ENCODE peak calls at places on chromosomes 11 and 22, in five cellular contexts. One of them, this sample, is unnamed.

GRCh38 chr11:88375927-88376470 is 38.5 kb upstream of the CTSC start:
- DNase-seq in transverse colon: no peak
- DNase-seq in WERI-Rb-1: no peak
- DNase-seq in psoas muscle: no peak
- DNase-seq in AG04450: no peak
- DNase-seq in this sample: no peak

GRCh38 chr11:130160460-130161090 is 993 bp downstream of the ST14 start:
- DNase-seq in psoas muscle: no peak
- DNase-seq in AG04450: no peak
- DNase-seq in WERI-Rb-1: no peak
- DNase-seq in transverse colon: no peak
- DNase-seq in this sample: no peak

GRCh38 chr22:46551996-46552395 is 14.6 kb upstream of the CELSR1 start:
- DNase-seq in psoas muscle: peak; percentile 14
- DNase-seq in WERI-Rb-1: no peak
- DNase-seq in transverse colon: no peak
- DNase-seq in AG04450: no peak
- DNase-seq in this sample: no peak

GRCh38 chr11:115657586-115657985 is 153.4 kb upstream of the CADM1 start:
- DNase-seq in transverse colon: no peak
- DNase-seq in AG04450: no peak
- DNase-seq in psoas muscle: no peak
- DNase-seq in WERI-Rb-1: no peak
- DNase-seq in this sample: no peak

GRCh38 chr11:47104337-47104950 is 72.2 kb downstream of the ARFGAP2 start:
- DNase-seq in psoas muscle: no peak
- DNase-seq in WERI-Rb-1: no peak
- DNase-seq in AG04450: no peak
- DNase-seq in transverse colon: no peak
- DNase-seq in this sample: no peak

GRCh38 chr11:43943357-43943930 is 1.0 kb downstream of the C11orf96 start:
- DNase-seq in AG04450: no peak
- DNase-seq in WERI-Rb-1: no peak
- DNase-seq in psoas muscle: no peak
- DNase-seq in transverse colon: no peak
- DNase-seq in this sample: no peak

GRCh38 chr11:67032830-67033555 is 10.1 kb downstream of the SYT12 start:
- DNase-seq in AG04450: peak; percentile 75
- DNase-seq in psoas muscle: no peak
- DNase-seq in transverse colon: no peak
- DNase-seq in WERI-Rb-1: no peak
- DNase-seq in this sample: no peak

GRCh38 chr22:30078320-30079311 is 1.6 kb upstream of the HORMAD2 start:
- DNase-seq in AG04450: no peak
- DNase-seq in transverse colon: no peak
- DNase-seq in WERI-Rb-1: no peak
- DNase-seq in psoas muscle: no peak
- DNase-seq in this sample: no peak

GRCh38 chr11:86463120-86463519 is 88.4 kb downstream of the CCDC81 start:
- DNase-seq in psoas muscle: no peak
- DNase-seq in WERI-Rb-1: no peak
- DNase-seq in AG04450: no peak
- DNase-seq in transverse colon: no peak
- DNase-seq in this sample: no peak

GRCh38 chr22:47375621-47376321 is 613.3 kb downstream of the TBC1D22A start:
- DNase-seq in AG04450: no peak
- DNase-seq in WERI-Rb-1: no peak
- DNase-seq in transverse colon: no peak
- DNase-seq in psoas muscle: no peak
- DNase-seq in this sample: no peak

GRCh38 chr22:43478621-43479285 is 66.9 kb downstream of the MPPED1 start:
- DNase-seq in psoas muscle: no peak
- DNase-seq in AG04450: no peak
- DNase-seq in WERI-Rb-1: no peak
- DNase-seq in transverse colon: no peak
- DNase-seq in this sample: no peak

GRCh38 chr11:107140988-107141387 is 122.7 kb upstream of the GUCY1A2 start:
- DNase-seq in WERI-Rb-1: no peak
- DNase-seq in psoas muscle: no peak
- DNase-seq in AG04450: no peak
- DNase-seq in transverse colon: no peak
- DNase-seq in this sample: no peak

GRCh38 chr11:58204042-58204441 is at the start of gene OR1S2:
- DNase-seq in transverse colon: no peak
- DNase-seq in AG04450: no peak
- DNase-seq in WERI-Rb-1: no peak
- DNase-seq in psoas muscle: no peak
- DNase-seq in this sample: no peak

GRCh38 chr11:26331911-26332571 is at the start of gene ANO3:
- DNase-seq in WERI-Rb-1: peak; percentile 86
- DNase-seq in AG04450: peak; percentile 50
- DNase-seq in transverse colon: peak; percentile 24
- DNase-seq in psoas muscle: peak; percentile 68
- DNase-seq in this sample: no peak

GRCh38 chr11:106022795-106023275 is 795 bp upstream of the MSANTD4 start:
- DNase-seq in psoas muscle: no peak
- DNase-seq in AG04450: no peak
- DNase-seq in WERI-Rb-1: no peak
- DNase-seq in transverse colon: no peak
- DNase-seq in this sample: no peak
- H3K9me3 ChIP-seq in psoas muscle: no peaks in the 10 kb centered on the region
- H3K9me3 ChIP-seq in AG04450: no peaks in the 10 kb centered on the region
- H3K9me3 ChIP-seq in WERI-Rb-1: no peaks in the 10 kb centered on the region
- H3K9me3 ChIP-seq in transverse colon: no peaks in the 10 kb centered on the region
- H3K9me3 ChIP-seq in this sample: no peaks in the 10 kb centered on the region

GRCh38 chr11:2908130-2908529 is 21.1 kb downstream of the PHLDA2 start:
- DNase-seq in psoas muscle: no peak
- DNase-seq in AG04450: no peak
- DNase-seq in transverse colon: no peak
- DNase-seq in WERI-Rb-1: no peak
- DNase-seq in this sample: no peak
- H3K9me3 ChIP-seq in psoas muscle: no peaks in the 10 kb centered on the region
- H3K9me3 ChIP-seq in AG04450: peaks cover 4% of the 10 kb centered on the region
- H3K9me3 ChIP-seq in transverse colon: no peaks in the 10 kb centered on the region
- H3K9me3 ChIP-seq in WERI-Rb-1: no peaks in the 10 kb centered on the region
- H3K9me3 ChIP-seq in this sample: no peaks in the 10 kb centered on the region

GRCh38 chr22:17629646-17630045 is 1.1 kb upstream of the ATP6V1E1 start:
- DNase-seq in transverse colon: no peak
- DNase-seq in psoas muscle: no peak
- DNase-seq in AG04450: no peak
- DNase-seq in WERI-Rb-1: no peak
- DNase-seq in this sample: no peak
- H3K9me3 ChIP-seq in transverse colon: no peaks in the 10 kb centered on the region
- H3K9me3 ChIP-seq in psoas muscle: no peaks in the 10 kb centered on the region
- H3K9me3 ChIP-seq in AG04450: peaks cover 3% of the 10 kb centered on the region
- H3K9me3 ChIP-seq in WERI-Rb-1: no peaks in the 10 kb centered on the region
- H3K9me3 ChIP-seq in this sample: no peaks in the 10 kb centered on the region

GRCh38 chr22:10741210-10741609 is 4786.8 kb upstream of the OR11H1 start:
- DNase-seq in psoas muscle: peak; percentile 59
- DNase-seq in transverse colon: no peak
- DNase-seq in AG04450: no peak
- DNase-seq in WERI-Rb-1: no peak
- DNase-seq in this sample: no peak
- H3K9me3 ChIP-seq in psoas muscle: no peaks in the 10 kb centered on the region
- H3K9me3 ChIP-seq in transverse colon: peaks cover 11% of the 10 kb centered on the region
- H3K9me3 ChIP-seq in AG04450: peaks cover 25% of the 10 kb centered on the region
- H3K9me3 ChIP-seq in WERI-Rb-1: no peaks in the 10 kb centered on the region
- H3K9me3 ChIP-seq in this sample: no peaks in the 10 kb centered on the region

DNA sequence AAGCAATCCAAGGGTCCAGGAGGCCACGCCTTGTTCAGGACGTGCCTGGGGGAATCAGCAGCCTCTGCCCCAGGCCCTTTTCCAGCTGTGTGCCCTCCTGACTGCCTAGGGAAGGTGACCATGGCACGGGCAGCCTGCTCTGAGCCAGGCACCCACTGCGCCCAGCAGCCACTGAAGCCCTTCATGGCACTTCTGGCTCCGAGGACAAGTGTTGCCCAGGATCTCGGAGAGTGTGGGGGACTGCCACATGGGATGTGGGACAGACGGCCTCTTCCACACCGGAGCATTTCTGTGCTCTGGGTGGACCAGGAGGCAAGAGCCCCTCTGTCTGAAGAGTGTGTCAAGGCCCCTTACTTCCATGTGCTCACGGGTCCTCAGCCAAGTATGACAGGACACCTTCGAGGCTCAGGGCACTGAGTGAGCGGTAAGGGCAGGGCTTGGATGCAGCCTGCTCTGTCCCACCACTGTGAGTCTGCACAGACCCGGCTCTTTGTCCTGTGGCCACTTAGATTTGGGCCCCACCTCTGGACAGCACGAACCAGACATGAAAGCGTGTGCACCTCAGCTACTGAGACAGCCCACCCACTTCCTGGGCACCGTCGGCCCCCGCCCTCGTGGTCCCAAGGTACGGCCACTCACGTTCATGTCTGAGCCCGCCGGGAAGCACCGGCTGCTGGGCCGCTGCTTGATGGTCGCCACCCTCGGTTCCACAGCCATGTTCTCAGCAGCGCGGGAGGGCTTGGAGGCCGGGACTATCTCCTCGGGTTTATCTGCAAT is 93.6 kb downstream of the CTTN start:
- DNase-seq in psoas muscle: peak; percentile 44
- DNase-seq in AG04450: no peak
- DNase-seq in WERI-Rb-1: peak; percentile 2
- DNase-seq in transverse colon: no peak
- DNase-seq in this sample: peak; percentile 2
- H3K9me3 ChIP-seq in psoas muscle: peaks cover 3% of the 10 kb centered on the region
- H3K9me3 ChIP-seq in AG04450: peaks cover 42% of the 10 kb centered on the region
- H3K9me3 ChIP-seq in WERI-Rb-1: peaks cover 4% of the 10 kb centered on the region
- H3K9me3 ChIP-seq in transverse colon: no peaks in the 10 kb centered on the region
- H3K9me3 ChIP-seq in this sample: no peaks in the 10 kb centered on the region

GRCh38 chr11:54979375-54979774 is 272.7 kb downstream of the OR4A5 start:
- DNase-seq in transverse colon: no peak
- DNase-seq in psoas muscle: no peak
- DNase-seq in AG04450: no peak
- DNase-seq in WERI-Rb-1: no peak
- DNase-seq in this sample: no peak
- H3K9me3 ChIP-seq in transverse colon: peaks cover 37% of the 10 kb centered on the region
- H3K9me3 ChIP-seq in psoas muscle: peaks cover 53% of the 10 kb centered on the region
- H3K9me3 ChIP-seq in AG04450: no peaks in the 10 kb centered on the region
- H3K9me3 ChIP-seq in WERI-Rb-1: peaks cover 17% of the 10 kb centered on the region
- H3K9me3 ChIP-seq in this sample: no peaks in the 10 kb centered on the region